ENCODE peak calls at places on chromosomes 13 and 19, in five cellular contexts. One of them, this sample, is unnamed.

GRCh38 chr19:39448271-39448670 is 2.9 kb downstream of the SUPT5H start:
- DNase-seq in astrocyte: peak
- DNase-seq in upper lobe of right lung: no peak
- DNase-seq in transverse colon: no peak
- DNase-seq in CD4-positive, alpha-beta memory T cell: no peak
- DNase-seq in this sample: no peak

GRCh38 chr19:7833225-7834156 is 3.5 kb downstream of the EVI5L start:
- DNase-seq in CD4-positive, alpha-beta memory T cell: no peak
- DNase-seq in upper lobe of right lung: peak
- DNase-seq in transverse colon: peak
- DNase-seq in astrocyte: peak
- DNase-seq in this sample: peak

GRCh38 chr19:42010245-42011126 is 16.5 kb upstream of the ATP1A3 start:
- DNase-seq in upper lobe of right lung: no peak
- DNase-seq in CD4-positive, alpha-beta memory T cell: no peak
- DNase-seq in astrocyte: no peak
- DNase-seq in transverse colon: no peak
- DNase-seq in this sample: no peak

GRCh38 chr19:43555185-43555770 is 20.0 kb downstream of the XRCC1 start:
- DNase-seq in CD4-positive, alpha-beta memory T cell: peak
- DNase-seq in upper lobe of right lung: no peak
- DNase-seq in astrocyte: peak
- DNase-seq in transverse colon: peak
- DNase-seq in this sample: peak

GRCh38 chr13:20997301-20998061 is 63.9 kb downstream of the LATS2 start:
- DNase-seq in transverse colon: no peak
- DNase-seq in upper lobe of right lung: no peak
- DNase-seq in CD4-positive, alpha-beta memory T cell: no peak
- DNase-seq in astrocyte: peak
- DNase-seq in this sample: no peak

GRCh38 chr19:5586300-5587070 is 18.7 kb upstream of the TINCR start:
- DNase-seq in astrocyte: no peak
- DNase-seq in upper lobe of right lung: no peak
- DNase-seq in transverse colon: no peak
- DNase-seq in CD4-positive, alpha-beta memory T cell: no peak
- DNase-seq in this sample: no peak

GRCh38 chr19:3818479-3818878 is 32.3 kb upstream of the MATK start:
- DNase-seq in CD4-positive, alpha-beta memory T cell: no peak
- DNase-seq in astrocyte: peak
- DNase-seq in transverse colon: no peak
- DNase-seq in upper lobe of right lung: no peak
- DNase-seq in this sample: no peak

GRCh38 chr13:49220035-49220855 is at the start of gene MLNR:
- DNase-seq in transverse colon: no peak
- DNase-seq in CD4-positive, alpha-beta memory T cell: peak
- DNase-seq in astrocyte: peak
- DNase-seq in upper lobe of right lung: peak
- DNase-seq in this sample: peak

GRCh38 chr13:90185734-90186133 is 1161.8 kb upstream of the MIR17HG start:
- DNase-seq in transverse colon: no peak
- DNase-seq in CD4-positive, alpha-beta memory T cell: no peak
- DNase-seq in upper lobe of right lung: no peak
- DNase-seq in astrocyte: no peak
- DNase-seq in this sample: no peak

GRCh38 chr19:56109216-56109615 is 11.9 kb downstream of the ZNF787 start:
- DNase-seq in CD4-positive, alpha-beta memory T cell: no peak
- DNase-seq in transverse colon: no peak
- DNase-seq in upper lobe of right lung: no peak
- DNase-seq in astrocyte: no peak
- DNase-seq in this sample: no peak

GRCh38 chr19:2164020-2164988 is 571 bp downstream of the DOT1L start:
- DNase-seq in upper lobe of right lung: no peak
- DNase-seq in astrocyte: no peak
- DNase-seq in transverse colon: no peak
- DNase-seq in CD4-positive, alpha-beta memory T cell: no peak
- DNase-seq in this sample: no peak

GRCh38 chr19:50870417-50871089 is 2.7 kb upstream of the KLK2 start:
- DNase-seq in transverse colon: no peak
- DNase-seq in upper lobe of right lung: no peak
- DNase-seq in CD4-positive, alpha-beta memory T cell: no peak
- DNase-seq in astrocyte: no peak
- DNase-seq in this sample: peak

GRCh38 chr19:14370169-14370998 is 10.9 kb upstream of the ADGRE5 start:
- DNase-seq in CD4-positive, alpha-beta memory T cell: peak
- DNase-seq in upper lobe of right lung: no peak
- DNase-seq in astrocyte: no peak
- DNase-seq in transverse colon: no peak
- DNase-seq in this sample: no peak
- H3K27ac ChIP-seq in CD4-positive, alpha-beta memory T cell: peak
- H3K27ac ChIP-seq in upper lobe of right lung: peak
- H3K27ac ChIP-seq in astrocyte: no peak
- H3K27ac ChIP-seq in transverse colon: peak
- H3K27ac ChIP-seq in this sample: peak

GRCh38 chr19:46603195-46603637 is 2.1 kb downstream of the CALM3 start:
- DNase-seq in CD4-positive, alpha-beta memory T cell: no peak
- DNase-seq in transverse colon: peak
- DNase-seq in astrocyte: no peak
- DNase-seq in upper lobe of right lung: peak
- DNase-seq in this sample: peak
- H3K27ac ChIP-seq in CD4-positive, alpha-beta memory T cell: peak
- H3K27ac ChIP-seq in transverse colon: peak
- H3K27ac ChIP-seq in astrocyte: no peak
- H3K27ac ChIP-seq in upper lobe of right lung: peak
- H3K27ac ChIP-seq in this sample: peak

GRCh38 chr13:44710576-44710975 is 134.4 kb upstream of the TSC22D1 start:
- DNase-seq in astrocyte: peak
- DNase-seq in CD4-positive, alpha-beta memory T cell: no peak
- DNase-seq in upper lobe of right lung: no peak
- DNase-seq in transverse colon: no peak
- DNase-seq in this sample: no peak
- H3K27ac ChIP-seq in astrocyte: peak
- H3K27ac ChIP-seq in CD4-positive, alpha-beta memory T cell: no peak
- H3K27ac ChIP-seq in upper lobe of right lung: no peak
- H3K27ac ChIP-seq in transverse colon: no peak
- H3K27ac ChIP-seq in this sample: no peak

DNA sequence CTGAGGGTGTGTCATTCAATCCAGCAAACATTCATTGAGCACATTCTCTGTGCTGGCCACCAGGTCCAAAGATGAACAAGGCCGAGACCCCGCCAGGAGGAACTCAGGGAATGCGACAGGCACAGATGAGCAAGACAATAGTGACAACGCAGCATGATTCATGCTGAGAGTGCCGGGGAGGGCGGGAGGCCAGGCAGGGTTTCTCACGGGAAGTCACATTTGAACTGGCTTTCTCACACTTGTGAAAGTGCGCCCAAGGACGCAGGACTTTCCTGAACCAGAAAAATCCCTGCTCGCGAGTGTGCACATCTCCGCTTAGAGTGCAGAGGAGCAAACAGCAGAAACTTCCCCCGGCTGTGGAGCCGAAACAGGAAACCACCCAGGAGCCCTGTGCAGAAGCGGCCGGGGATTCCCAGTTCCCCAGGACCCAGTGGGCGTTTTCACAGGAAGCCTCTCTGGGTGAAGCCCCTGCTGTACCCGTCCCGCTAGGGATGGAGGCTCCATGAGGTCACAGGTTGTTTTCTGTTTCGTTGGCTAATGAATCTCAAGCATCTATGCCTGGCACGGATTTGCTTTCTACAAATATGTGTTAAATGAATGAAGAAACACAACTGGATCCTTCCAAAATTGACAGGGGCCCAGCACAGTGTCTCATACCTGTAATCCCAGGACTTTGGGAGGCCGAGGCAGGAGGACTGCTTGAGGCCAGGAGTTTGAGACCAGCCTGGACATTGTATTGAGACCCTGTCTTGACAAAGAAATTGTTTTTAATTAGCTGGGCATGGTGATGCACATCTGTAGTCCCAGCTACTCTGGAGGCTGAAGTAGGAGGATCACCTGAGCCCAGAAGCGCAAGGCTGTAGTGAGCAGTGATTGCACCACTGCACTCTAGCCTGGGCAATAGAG is 68.4 kb upstream of the TM9SF2 start:
- DNase-seq in CD4-positive, alpha-beta memory T cell: peak
- DNase-seq in upper lobe of right lung: peak
- DNase-seq in transverse colon: peak
- DNase-seq in astrocyte: peak
- DNase-seq in this sample: peak
- H3K27ac ChIP-seq in CD4-positive, alpha-beta memory T cell: peak
- H3K27ac ChIP-seq in upper lobe of right lung: peak
- H3K27ac ChIP-seq in transverse colon: peak
- H3K27ac ChIP-seq in astrocyte: peak
- H3K27ac ChIP-seq in this sample: no peak

GRCh38 chr13:41502021-41502420 is 44.7 kb downstream of the RGCC start:
- DNase-seq in CD4-positive, alpha-beta memory T cell: no peak
- DNase-seq in upper lobe of right lung: no peak
- DNase-seq in transverse colon: no peak
- DNase-seq in astrocyte: no peak
- DNase-seq in this sample: no peak

GRCh38 chr13:41500501-41500900 is 43.2 kb downstream of the RGCC start:
- DNase-seq in upper lobe of right lung: no peak
- DNase-seq in astrocyte: no peak
- DNase-seq in CD4-positive, alpha-beta memory T cell: peak
- DNase-seq in transverse colon: peak
- DNase-seq in this sample: no peak

GRCh38 chr13:41501281-41501680 is 43.9 kb downstream of the RGCC start:
- DNase-seq in astrocyte: no peak
- DNase-seq in upper lobe of right lung: no peak
- DNase-seq in CD4-positive, alpha-beta memory T cell: no peak
- DNase-seq in transverse colon: no peak
- DNase-seq in this sample: no peak

GRCh38 chr13:41503386-41503785 is 46.0 kb downstream of the RGCC start:
- DNase-seq in astrocyte: no peak
- DNase-seq in CD4-positive, alpha-beta memory T cell: no peak
- DNase-seq in transverse colon: no peak
- DNase-seq in upper lobe of right lung: no peak
- DNase-seq in this sample: no peak

GRCh38 chr13:41502676-41503075 is 45.3 kb downstream of the RGCC start:
- DNase-seq in transverse colon: peak
- DNase-seq in upper lobe of right lung: no peak
- DNase-seq in CD4-positive, alpha-beta memory T cell: peak
- DNase-seq in astrocyte: no peak
- DNase-seq in this sample: no peak
- H3K27ac ChIP-seq in transverse colon: no peak
- H3K27ac ChIP-seq in upper lobe of right lung: no peak
- H3K27ac ChIP-seq in CD4-positive, alpha-beta memory T cell: no peak
- H3K27ac ChIP-seq in astrocyte: no peak
- H3K27ac ChIP-seq in this sample: no peak

DNA sequence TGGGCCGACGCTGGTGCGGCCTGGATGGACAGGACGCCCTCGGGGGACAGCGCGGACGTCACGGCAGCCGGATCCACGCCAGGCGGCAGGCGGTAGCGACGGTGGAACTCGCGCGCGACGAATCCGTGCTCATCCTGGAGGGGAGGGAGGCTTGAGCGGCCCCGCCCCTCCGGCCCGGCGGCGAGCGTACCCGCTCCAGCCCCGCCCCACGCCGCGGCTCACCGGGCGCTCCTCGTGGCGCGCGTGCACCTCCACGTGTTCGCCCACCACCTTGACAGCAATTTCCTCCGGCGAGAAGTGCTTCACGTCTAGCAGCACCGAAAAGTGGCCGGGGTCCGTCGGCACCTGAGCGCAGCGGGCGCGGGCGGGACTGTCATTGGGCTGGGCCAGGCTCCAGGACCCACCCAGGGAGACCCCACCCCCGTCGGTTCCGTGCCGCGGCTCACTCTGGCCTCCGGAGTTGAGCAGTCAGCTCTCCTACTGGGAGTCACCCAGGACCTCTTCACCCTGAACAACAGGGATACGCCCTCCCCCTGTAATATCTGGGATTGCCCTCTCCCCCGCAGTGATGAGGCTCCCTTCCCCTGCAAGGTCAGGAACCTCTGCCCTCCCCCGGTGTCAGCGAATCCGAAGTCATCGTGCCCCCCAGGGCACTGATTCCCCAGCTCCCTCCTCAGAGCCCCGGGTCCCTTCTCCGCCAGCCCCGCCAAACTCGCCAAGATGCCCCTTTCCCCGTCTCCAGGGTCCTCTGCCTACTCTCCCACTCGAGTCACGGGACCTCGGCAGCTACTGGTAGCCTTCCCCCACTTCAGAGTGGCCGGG is 1.1 kb downstream of the HSPB6 start:
- DNase-seq in upper lobe of right lung: peak
- DNase-seq in astrocyte: no peak
- DNase-seq in CD4-positive, alpha-beta memory T cell: peak
- DNase-seq in transverse colon: peak
- DNase-seq in this sample: peak
- H3K27ac ChIP-seq in upper lobe of right lung: peak
- H3K27ac ChIP-seq in astrocyte: peak
- H3K27ac ChIP-seq in CD4-positive, alpha-beta memory T cell: no peak
- H3K27ac ChIP-seq in transverse colon: peak
- H3K27ac ChIP-seq in this sample: no peak

GRCh38 chr13:107834717-107835116 is 380.6 kb downstream of the LIG4 start:
- DNase-seq in CD4-positive, alpha-beta memory T cell: no peak
- DNase-seq in astrocyte: peak
- DNase-seq in transverse colon: no peak
- DNase-seq in upper lobe of right lung: no peak
- DNase-seq in this sample: no peak
- H3K27ac ChIP-seq in CD4-positive, alpha-beta memory T cell: no peak
- H3K27ac ChIP-seq in astrocyte: peak
- H3K27ac ChIP-seq in transverse colon: no peak
- H3K27ac ChIP-seq in upper lobe of right lung: no peak
- H3K27ac ChIP-seq in this sample: no peak

GRCh38 chr13:27044837-27045570 is 126.6 kb downstream of the USP12 start:
- DNase-seq in transverse colon: no peak
- DNase-seq in astrocyte: no peak
- DNase-seq in CD4-positive, alpha-beta memory T cell: peak
- DNase-seq in upper lobe of right lung: no peak
- DNase-seq in this sample: peak
- H3K27ac ChIP-seq in transverse colon: no peak
- H3K27ac ChIP-seq in astrocyte: no peak
- H3K27ac ChIP-seq in CD4-positive, alpha-beta memory T cell: no peak
- H3K27ac ChIP-seq in upper lobe of right lung: no peak
- H3K27ac ChIP-seq in this sample: no peak

DNA sequence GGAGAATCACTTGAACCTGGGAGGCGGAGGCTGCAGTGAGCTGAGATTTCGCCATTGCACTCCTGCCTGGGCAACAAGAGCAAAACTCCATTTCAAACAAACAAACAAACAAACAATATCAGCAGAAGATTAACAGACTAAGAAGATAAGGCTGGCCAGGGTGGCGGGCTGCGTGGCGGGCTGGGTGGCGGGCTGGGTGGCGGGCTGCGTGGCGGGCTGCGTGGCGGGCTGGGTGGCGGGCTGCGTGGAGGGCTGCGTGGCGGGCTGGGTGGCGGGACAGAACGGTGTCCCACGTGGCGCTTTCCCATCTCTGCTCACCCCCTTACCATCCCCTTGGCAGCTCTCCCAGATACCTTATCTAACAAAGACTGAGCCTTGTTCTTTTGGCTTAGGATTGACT is 196.2 kb downstream of the COL4A1 start:
- DNase-seq in CD4-positive, alpha-beta memory T cell: no peak
- DNase-seq in upper lobe of right lung: no peak
- DNase-seq in astrocyte: no peak
- DNase-seq in transverse colon: no peak
- DNase-seq in this sample: no peak
- H3K27ac ChIP-seq in CD4-positive, alpha-beta memory T cell: no peak
- H3K27ac ChIP-seq in upper lobe of right lung: no peak
- H3K27ac ChIP-seq in astrocyte: no peak
- H3K27ac ChIP-seq in transverse colon: no peak
- H3K27ac ChIP-seq in this sample: no peak